ENCODE peak calls at places on chromosomes 7 and 10, in nine cellular contexts. C, Z, P, H, G, M, U, W and J are unnamed samples.

GRCh38 chr10:89785095-89785494 is 83.7 kb downstream of the KIF20B start:
- DNase-seq in C (no peak), Z (no peak), P (no peak), H (no peak), G (no peak), M (no peak), U (no peak), W (no peak), J (peak)

GRCh38 chr10:128046934-128047251 is 79.3 kb downstream of the MKI67 start:
- DNase-seq in C (no peak), Z (no peak), P (no peak), H (no peak), G (no peak), M (no peak), U (no peak), W (no peak), J (no peak)

GRCh38 chr10:77513783-77514331 is 123.8 kb downstream of the KCNMA1 start:
- DNase-seq in C (peak), Z (peak), P (no peak), H (peak), G (peak), M (peak), U (peak), W (peak), J (peak)

GRCh38 chr7:149741629-149742028 is 31.8 kb downstream of the ZNF467 start:
- DNase-seq in C (no peak), Z (no peak), P (no peak), H (no peak), G (no peak), M (no peak), U (no peak), W (no peak), J (no peak)

GRCh38 chr10:37754538-37755323 is 102.7 kb downstream of the ZNF248 start:
- DNase-seq in C (no peak), Z (no peak), P (no peak), H (no peak), G (no peak), M (peak), U (peak), W (no peak), J (peak)

GRCh38 chr7:103651978-103652377 is 206.0 kb upstream of the SLC26A5 start:
- DNase-seq in C (no peak), Z (no peak), P (no peak), H (no peak), G (no peak), M (no peak), U (no peak), W (no peak), J (peak)

GRCh38 chr7:26195867-26196266 is 4.7 kb downstream of the HNRNPA2B1 start:
- DNase-seq in C (no peak), Z (no peak), P (no peak), H (no peak), G (no peak), M (no peak), U (no peak), W (no peak), J (no peak)

GRCh38 chr7:49580000-49580399 is 193.4 kb upstream of the VWC2 start:
- DNase-seq in C (no peak), Z (no peak), P (no peak), H (no peak), G (no peak), M (no peak), U (no peak), W (no peak), J (no peak)

GRCh38 chr7:1920266-1920681 is 250.2 kb downstream of the ELFN1 start:
- DNase-seq in C (no peak), Z (no peak), P (peak), H (no peak), G (no peak), M (no peak), U (no peak), W (no peak), J (no peak)

GRCh38 chr7:72308986-72309385 is 103.2 kb downstream of the CALN1 start:
- DNase-seq in C (no peak), Z (no peak), P (no peak), H (no peak), G (no peak), M (no peak), U (no peak), W (no peak), J (no peak)

GRCh38 chr7:139109983-139110411 is 477 bp upstream of the ZC3HAV1 start:
- DNase-seq in C (no peak), Z (no peak), P (no peak), H (no peak), G (no peak), M (no peak), U (no peak), W (no peak), J (no peak)

GRCh38 chr7:506921-507622 is 12.6 kb downstream of the PDGFA start:
- DNase-seq in C (no peak), Z (no peak), P (no peak), H (no peak), G (no peak), M (no peak), U (no peak), W (no peak), J (no peak)

GRCh38 chr10:67277402-67277801 is 351.6 kb downstream of the LRRTM3 start:
- DNase-seq in C (no peak), Z (no peak), P (no peak), H (no peak), G (no peak), M (no peak), U (no peak), W (no peak), J (no peak)

GRCh38 chr10:73841526-73842285 is 30.3 kb upstream of the NDST2 start:
- DNase-seq in C (no peak), Z (no peak), P (no peak), H (peak), G (peak), M (peak), U (no peak), W (no peak), J (no peak)

GRCh38 chr7:121214652-121215051 is 114.1 kb upstream of the WNT16 start:
- DNase-seq in C (no peak), Z (no peak), P (no peak), H (no peak), G (no peak), M (no peak), U (no peak), W (no peak), J (no peak)

GRCh38 chr10:5609952-5610616 is 56.3 kb downstream of the ASB13 start:
- DNase-seq in C (no peak), Z (no peak), P (no peak), H (no peak), G (no peak), M (no peak), U (peak), W (peak), J (no peak)

GRCh38 chr7:143901360-143901709 is 641 bp downstream of the TCAF1 start:
- DNase-seq in C (no peak), Z (no peak), P (no peak), H (peak), G (peak), M (peak), U (peak), W (peak), J (peak)

GRCh38 chr7:158001621-158002320 is 585.9 kb downstream of the PTPRN2 start:
- DNase-seq in C (no peak), Z (no peak), P (no peak), H (no peak), G (no peak), M (no peak), U (no peak), W (peak), J (no peak)

GRCh38 chr7:81560708-81561107 is 209.1 kb downstream of the HGF start:
- DNase-seq in C (no peak), Z (no peak), P (no peak), H (peak), G (no peak), M (no peak), U (no peak), W (no peak), J (no peak)

GRCh38 chr7:17307969-17308648 is 9.7 kb downstream of the AHR start:
- DNase-seq in C (no peak), Z (no peak), P (no peak), H (no peak), G (no peak), M (no peak), U (no peak), W (no peak), J (no peak)
- H3K4me3 ChIP-seq in C (no peak), Z (no peak), P (no peak), H (no peak), G (no peak), M (no peak), U (no peak), W (no peak), J (no peak)

GRCh38 chr10:18334116-18334867 is 194.1 kb downstream of the CACNB2 start:
- DNase-seq in C (no peak), Z (no peak), P (no peak), H (no peak), G (peak), M (no peak), U (no peak), W (no peak), J (peak)
- H3K4me3 ChIP-seq in C (no peak), Z (no peak), P (no peak), H (peak), G (no peak), M (no peak), U (no peak), W (no peak), J (no peak)

GRCh38 chr7:78400038-78400437 is 601.5 kb downstream of the PHTF2 start:
- DNase-seq in C (no peak), Z (no peak), P (no peak), H (no peak), G (no peak), M (no peak), U (no peak), W (no peak), J (no peak)
- H3K4me3 ChIP-seq in C (no peak), Z (no peak), P (no peak), H (no peak), G (no peak), M (no peak), U (no peak), W (no peak), J (no peak)

GRCh38 chr10:13704969-13705368 is 118.2 kb downstream of the PRPF18 start:
- DNase-seq in C (no peak), Z (no peak), P (no peak), H (no peak), G (no peak), M (no peak), U (no peak), W (no peak), J (no peak)
- H3K4me3 ChIP-seq in C (no peak), Z (no peak), P (peak), H (peak), G (peak), M (peak), U (no peak), W (no peak), J (no peak)

GRCh38 chr10:131109291-131109690 is 202.2 kb downstream of the TCERG1L start:
- DNase-seq in C (no peak), Z (no peak), P (no peak), H (no peak), G (no peak), M (no peak), U (no peak), W (no peak), J (no peak)
- H3K4me3 ChIP-seq in C (no peak), Z (no peak), P (no peak), H (no peak), G (no peak), M (no peak), U (no peak), W (no peak), J (no peak)

DNA sequence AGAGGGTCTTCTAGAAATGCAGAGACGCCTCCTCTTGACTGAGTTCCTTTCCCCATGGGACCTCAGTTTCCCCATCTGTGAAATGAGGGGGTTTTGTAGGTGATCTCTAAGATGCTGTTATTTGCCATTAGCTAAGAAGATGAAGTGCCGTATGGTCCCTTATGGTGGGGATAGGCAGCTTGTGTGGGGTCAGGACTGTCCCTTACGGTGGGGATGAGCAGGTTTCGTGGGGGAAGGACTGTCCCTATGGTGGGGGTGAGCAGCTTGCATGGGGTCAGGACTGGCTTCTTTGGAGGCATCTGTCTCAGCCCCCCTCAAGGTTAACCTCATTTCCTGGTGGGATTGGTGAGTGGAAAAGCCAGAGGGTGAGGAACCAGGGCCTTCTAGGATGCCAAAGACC is 148.3 kb upstream of the GPR26 start:
- DNase-seq in C (no peak), Z (no peak), P (no peak), H (no peak), G (no peak), M (no peak), U (no peak), W (no peak), J (no peak)
- H3K4me3 ChIP-seq in C (no peak), Z (no peak), P (no peak), H (no peak), G (no peak), M (no peak), U (no peak), W (no peak), J (no peak)

GRCh38 chr10:74977072-74977471 is 134.4 kb upstream of the SAMD8 start:
- DNase-seq in C (no peak), Z (no peak), P (no peak), H (no peak), G (no peak), M (no peak), U (no peak), W (no peak), J (no peak)
- H3K4me3 ChIP-seq in C (no peak), Z (no peak), P (peak), H (no peak), G (no peak), M (no peak), U (no peak), W (no peak), J (no peak)

GRCh38 chr7:22858640-22859561 is 36.3 kb upstream of the TOMM7 start:
- DNase-seq in C (peak), Z (peak), P (no peak), H (peak), G (peak), M (peak), U (no peak), W (no peak), J (peak)
- H3K4me3 ChIP-seq in C (no peak), Z (no peak), P (no peak), H (peak), G (no peak), M (no peak), U (no peak), W (no peak), J (no peak)